ENCODE peak calls at places on chromosomes 6 and 20, in four cellular contexts. H is colonic mucosa, T is PC-3, E is esophagus squamous epithelium. D is an unnamed sample. For H3K4me1, the result is how much of the 10 kb centered on the place peaks cover.

GRCh38 chr20:21360686-21361085 is 36.6 kb downstream of the NKX2-4 start:
- DNase-seq in H (no peak), T (no peak), E (no peak), D (no peak)

GRCh38 chr6:137269803-137270202 is 50.6 kb upstream of the IFNGR1 start:
- DNase-seq in E (no peak), H (no peak), T (no peak), D (no peak)

GRCh38 chr20:25195014-25195961 is at the start of gene ENTPD6:
- DNase-seq in H (peak), T (peak), E (peak), D (peak)

GRCh38 chr6:45678063-45678620 is 300.4 kb upstream of the SUPT3H start:
- DNase-seq in H (no peak), T (no peak), E (no peak), D (no peak)

GRCh38 chr6:85464260-85464644 is 14.4 kb downstream of the NT5E start:
- DNase-seq in E (no peak), H (no peak), T (peak), D (peak)

GRCh38 chr6:167350731-167351655 is 26.1 kb downstream of the TTLL2 start:
- DNase-seq in T (peak), E (peak), H (peak), D (no peak)

GRCh38 chr20:61560361-61560853 is 308.3 kb downstream of the CDH4 start:
- DNase-seq in H (no peak), E (no peak), T (peak), D (no peak)

GRCh38 chr6:112400282-112400681 is 53.2 kb downstream of the RFPL4B start:
- DNase-seq in T (no peak), E (no peak), H (no peak), D (no peak)

GRCh38 chr20:54514020-54514607 is 38.7 kb downstream of the DOK5 start:
- DNase-seq in E (no peak), H (no peak), T (no peak), D (no peak)

GRCh38 chr6:170284866-170285469 is 5.9 kb downstream of the DLL1 start:
- DNase-seq in E (no peak), H (no peak), T (no peak), D (no peak)

GRCh38 chr20:4550740-4551139 is 171.0 kb upstream of the PRND start:
- DNase-seq in H (no peak), T (peak), E (no peak), D (no peak)

GRCh38 chr6:122996797-122997520 is 924 bp downstream of the CLVS2 start:
- DNase-seq in H (no peak), E (no peak), T (no peak), D (no peak)

GRCh38 chr6:152635949-152636674 is 1.1 kb downstream of the SYNE1 start:
- DNase-seq in E (no peak), T (no peak), H (peak), D (no peak)

GRCh38 chr20:52312131-52312729 is 120.7 kb upstream of the ZFP64 start:
- DNase-seq in E (no peak), H (peak), T (peak), D (no peak)

GRCh38 chr6:62775427-62776022 is 435.7 kb upstream of the FKBP1C start:
- DNase-seq in H (no peak), T (peak), E (no peak), D (no peak)

GRCh38 chr20:2289475-2289874 is 6.3 kb upstream of the TGM3 start:
- DNase-seq in H (no peak), E (no peak), T (no peak), D (no peak)

GRCh38 chr6:41548098-41548840 is 2.1 kb downstream of the FOXP4 start:
- DNase-seq in E (no peak), H (no peak), T (no peak), D (no peak)

GRCh38 chr6:56364482-56365313 is 117.3 kb upstream of the COL21A1 start:
- DNase-seq in E (no peak), T (peak), H (no peak), D (no peak)

GRCh38 chr6:44712353-44713147 is 325.0 kb downstream of the CDC5L start:
- DNase-seq in E (no peak), H (no peak), T (no peak), D (no peak)

GRCh38 chr6:51959744-51960383 is 127.5 kb downstream of the PKHD1 start:
- DNase-seq in H (peak), E (no peak), T (peak), D (no peak)

GRCh38 chr6:149950423-149950822 is 8.6 kb downstream of the ULBP2 start:
- DNase-seq in T (no peak), H (no peak), E (no peak), D (no peak)

GRCh38 chr20:14189794-14190402 is 147.5 kb downstream of the FLRT3 start:
- DNase-seq in T (peak), H (peak), E (no peak), D (no peak)

GRCh38 chr6:158567871-158568401 is 8.0 kb downstream of the TMEM181 start:
- DNase-seq in T (no peak), H (no peak), E (no peak), D (no peak)

GRCh38 chr6:105851586-105851985 is 234.6 kb upstream of the PRDM1 start:
- DNase-seq in E (no peak), T (no peak), H (no peak), D (no peak)

GRCh38 chr6:93784794-93785757 is 365.7 kb upstream of the EPHA7 start:
- DNase-seq in T (peak), H (no peak), E (no peak), D (no peak)

GRCh38 chr20:64148581-64148980 is 15.7 kb upstream of the MYT1 start:
- DNase-seq in T (no peak), E (no peak), H (no peak), D (no peak)

GRCh38 chr6:88910922-88911778 is 52.3 kb downstream of the RNGTT start:
- DNase-seq in T (no peak), E (no peak), H (no peak), D (no peak)

GRCh38 chr6:38234141-38234540 is 405.6 kb downstream of the BTBD9 start:
- DNase-seq in E (no peak), T (no peak), H (no peak), D (no peak)

GRCh38 chr6:131629656-131630055 is 1.6 kb upstream of the MED23 start:
- DNase-seq in E (no peak), H (no peak), T (peak), D (no peak)

GRCh38 chr6:125519367-125519766 is 217.6 kb upstream of the HDDC2 start:
- DNase-seq in H (no peak), T (peak), E (no peak), D (no peak)

GRCh38 chr6:169845426-169846285 is 94.2 kb downstream of the ERMARD start:
- DNase-seq in T (no peak), E (no peak), H (no peak), D (no peak)

GRCh38 chr20:51326241-51326819 is 216.2 kb downstream of the NFATC2 start:
- DNase-seq in T (no peak), H (peak), E (no peak), D (no peak)

GRCh38 chr6:157751547-157752200 is 71.4 kb upstream of the SNX9 start:
- DNase-seq in H (no peak), E (no peak), T (no peak), D (no peak)

GRCh38 chr6:2376429-2377355 is 131.3 kb upstream of the GMDS start:
- DNase-seq in H (peak), E (no peak), T (peak), D (no peak)

GRCh38 chr6:105748737-105749161 is 337.4 kb upstream of the PRDM1 start:
- DNase-seq in E (no peak), H (no peak), T (peak), D (no peak)

GRCh38 chr6:152225231-152225934 is 411.8 kb downstream of the SYNE1 start:
- DNase-seq in T (no peak), E (no peak), H (no peak), D (no peak)

GRCh38 chr6:106745824-106746610 is 116.6 kb downstream of the QRSL1 start:
- DNase-seq in E (no peak), H (no peak), T (peak), D (no peak)

GRCh38 chr20:44218441-44218840 is 7.9 kb upstream of the OSER1 start:
- DNase-seq in T (no peak), E (no peak), H (no peak), D (no peak)

GRCh38 chr20:44017905-44018683 is 103.4 kb downstream of the TOX2 start:
- DNase-seq in H (peak), E (no peak), T (peak), D (peak)

GRCh38 chr6:79072640-79073181 is 5.3 kb downstream of the PHIP start:
- DNase-seq in T (no peak), E (no peak), H (no peak), D (no peak)

GRCh38 chr6:79076160-79076559 is 1.9 kb downstream of the PHIP start:
- DNase-seq in T (no peak), E (no peak), H (no peak), D (no peak)

GRCh38 chr6:79073888-79074287 is 4.2 kb downstream of the PHIP start:
- DNase-seq in E (no peak), T (no peak), H (no peak), D (no peak)

GRCh38 chr6:79070206-79070825 is 7.7 kb downstream of the PHIP start:
- DNase-seq in H (no peak), E (no peak), T (no peak), D (no peak)

GRCh38 chr6:79071547-79071946 is 6.5 kb downstream of the PHIP start:
- DNase-seq in E (no peak), T (no peak), H (no peak), D (no peak)
- H3K4me1 ChIP-seq in E (under half), T (under half), H (under half), D (half or more)

GRCh38 chr6:154614101-154614500 is 103.6 kb upstream of the CNKSR3 start:
- DNase-seq in H (no peak), E (no peak), T (no peak), D (no peak)

GRCh38 chr6:154617175-154617574 is 106.7 kb upstream of the CNKSR3 start:
- DNase-seq in E (no peak), H (no peak), T (no peak), D (no peak)

GRCh38 chr6:154613137-154613676 is 102.7 kb upstream of the CNKSR3 start:
- DNase-seq in T (peak), E (no peak), H (no peak), D (no peak)

GRCh38 chr6:154615483-154616025 is 105.1 kb upstream of the CNKSR3 start:
- DNase-seq in H (peak), T (peak), E (no peak), D (peak)

GRCh38 chr6:154614641-154615040 is 104.2 kb upstream of the CNKSR3 start:
- DNase-seq in H (no peak), T (no peak), E (no peak), D (no peak)
- H3K4me1 ChIP-seq in H (under half), T (under half), E (under half), D (under half)

GRCh38 chr6:108564178-108564577 is 3.5 kb downstream of the FOXO3 start:
- DNase-seq in E (no peak), T (peak), H (no peak), D (no peak)
- H3K4me1 ChIP-seq in E (under half), T (under half), H (under half), D (under half)

DNA sequence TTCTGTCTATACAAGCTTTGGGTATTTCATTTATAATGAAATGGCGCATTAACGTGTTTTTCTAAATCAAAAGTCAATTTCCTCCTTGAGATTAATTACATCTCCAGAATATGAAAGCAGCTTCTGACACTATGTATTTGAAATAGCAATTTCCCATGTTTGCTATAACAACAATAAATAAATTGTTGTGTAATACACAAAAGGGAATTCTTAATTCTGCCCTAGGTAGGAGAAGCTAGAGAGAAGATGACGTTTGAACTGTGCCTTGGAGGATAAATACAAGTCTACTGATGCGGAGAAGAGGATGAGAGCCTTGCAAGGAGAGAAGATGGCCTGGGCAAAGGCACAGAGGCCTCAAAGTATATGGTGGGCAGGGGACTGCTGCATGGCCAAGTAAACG is 7.6 kb upstream of the HLA-DOA start:
- DNase-seq in E (no peak), T (no peak), H (no peak), D (no peak)
- H3K4me1 ChIP-seq in E (under half), T (under half), H (under half), D (under half)

GRCh38 chr6:154228521-154228905 is 128.1 kb downstream of the IPCEF1 start:
- DNase-seq in H (no peak), T (no peak), E (no peak), D (no peak)

GRCh38 chr6:154227862-154228520 is 128.6 kb downstream of the IPCEF1 start:
- DNase-seq in T (no peak), E (no peak), H (no peak), D (no peak)

GRCh38 chr6:154223296-154223695 is 133.3 kb downstream of the IPCEF1 start:
- DNase-seq in H (no peak), T (no peak), E (no peak), D (no peak)

GRCh38 chr6:154229796-154230195 is 126.8 kb downstream of the IPCEF1 start:
- DNase-seq in E (no peak), H (no peak), T (no peak), D (no peak)

DNA sequence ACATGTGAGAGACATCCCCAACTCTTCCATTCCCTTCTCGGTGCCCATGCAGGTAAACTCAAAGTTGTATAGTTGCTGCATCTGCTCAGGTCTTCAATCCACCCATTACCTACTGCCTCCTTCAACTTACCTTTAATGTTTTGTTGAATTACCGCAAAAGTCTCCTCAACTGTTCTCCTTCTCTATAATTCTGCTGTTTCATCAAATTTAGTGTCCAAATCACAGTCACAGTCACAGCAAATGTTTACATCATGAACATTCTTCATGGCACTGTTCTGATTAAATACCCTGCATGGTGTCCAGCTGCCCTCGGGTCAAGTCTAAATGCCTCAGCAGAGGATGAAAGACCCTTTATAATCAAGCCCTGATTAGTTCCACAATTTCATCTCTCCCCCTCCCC is 130.1 kb downstream of the IPCEF1 start:
- DNase-seq in E (no peak), T (no peak), H (no peak), D (no peak)
- H3K4me1 ChIP-seq in E (under half), T (under half), H (under half), D (under half)

DNA sequence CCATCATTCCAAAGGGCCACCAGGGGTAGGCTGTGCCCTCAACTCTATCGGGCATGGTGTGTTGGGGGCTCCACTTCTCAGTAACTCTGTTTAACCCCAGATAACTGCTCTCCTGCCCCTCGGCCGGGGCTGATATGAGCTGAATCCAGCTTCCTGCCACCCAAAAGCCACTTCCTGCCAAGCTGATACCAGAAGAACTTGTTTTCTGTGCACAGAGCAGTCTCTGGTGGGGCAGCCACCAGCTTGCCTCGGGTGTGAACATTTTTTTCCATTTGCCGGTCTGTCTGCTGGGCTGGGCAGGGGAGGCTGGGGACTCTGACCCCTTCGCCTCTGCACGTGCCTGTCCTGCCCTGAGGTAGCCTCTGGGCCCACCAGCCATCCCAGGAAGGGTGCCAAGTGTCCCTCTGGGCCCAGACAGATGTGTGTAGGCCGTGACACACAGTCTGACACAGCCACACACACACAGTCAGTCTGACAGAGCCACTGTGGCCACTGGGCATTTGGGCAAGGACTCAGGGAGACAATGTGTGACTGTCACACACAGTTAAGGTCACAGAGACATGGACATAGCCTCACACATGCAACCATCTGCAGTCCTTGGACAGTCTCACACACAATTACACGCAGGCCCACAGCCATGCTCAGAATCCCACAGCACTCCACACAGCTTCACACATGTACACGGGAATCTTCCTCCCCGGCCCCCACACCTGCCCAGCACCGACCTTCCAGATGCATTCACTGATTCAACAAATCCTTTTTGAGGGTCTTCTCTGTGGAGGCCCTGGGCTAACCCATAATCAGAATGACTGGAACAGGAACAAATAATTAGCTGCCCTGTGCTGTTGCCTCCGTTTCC is 45.1 kb downstream of the NOL4L start:
- DNase-seq in E (no peak), T (peak), H (peak), D (no peak)
- H3K4me1 ChIP-seq in E (under half), T (under half), H (under half), D (under half)

GRCh38 chr20:839626-840025 is 6.1 kb downstream of the FAM110A start:
- DNase-seq in E (no peak), H (no peak), T (no peak), D (no peak)
- H3K4me1 ChIP-seq in E (half or more), H (under half), T (half or more), D (under half)

GRCh38 chr6:15364401-15365037 is 118.7 kb downstream of the JARID2 start:
- DNase-seq in E (no peak), T (no peak), H (no peak), D (no peak)
- H3K4me1 ChIP-seq in E (under half), T (under half), H (under half), D (under half)

DNA sequence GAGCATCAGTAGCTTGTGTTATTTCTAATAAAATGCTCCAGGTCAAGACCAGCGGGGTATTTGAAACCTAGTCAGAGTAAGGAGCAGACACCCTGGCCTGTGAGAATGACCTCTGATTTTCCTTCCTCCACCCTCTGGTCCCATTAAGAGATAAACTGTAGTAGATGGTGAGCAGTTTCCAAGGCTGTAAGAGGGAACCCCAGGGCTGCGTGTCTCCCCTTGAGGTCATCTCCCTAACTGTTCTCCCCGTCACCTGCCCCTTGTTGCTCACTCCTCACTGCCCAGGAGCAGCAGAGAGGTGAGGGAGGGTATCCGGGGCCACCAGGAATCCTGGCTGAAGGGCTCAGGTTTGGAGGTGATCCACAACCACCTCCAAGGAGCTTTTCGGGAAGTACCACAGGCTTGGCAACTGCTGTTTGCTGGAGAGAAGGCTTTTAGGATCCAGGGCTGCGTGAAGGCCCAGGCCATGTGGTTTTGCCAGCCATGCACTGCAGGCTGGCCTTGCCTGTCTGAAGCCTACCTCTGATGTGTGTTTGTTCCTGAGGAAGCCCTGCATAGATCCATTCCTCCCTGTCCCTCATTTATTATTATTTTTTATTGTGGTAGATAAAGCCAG is 62.5 kb downstream of the RREB1 start:
- DNase-seq in H (no peak), T (no peak), E (no peak), D (no peak)
- H3K4me1 ChIP-seq in H (under half), T (under half), E (under half), D (under half)

D was measured in thoracic aorta.